ENCODE peak calls at places on chromosome 9, in five cellular contexts. V, D, Y, P and O are unnamed samples.

GRCh38 chr9:127915325-127915752 is 1.5 kb downstream of the ST6GALNAC4 start:
- DNase-seq in V (no peak), D (no peak), Y (no peak), P (no peak), O (no peak)

GRCh38 chr9:35734096-35734495 is 1.6 kb downstream of the CREB3 start:
- DNase-seq in V (no peak), D (no peak), Y (no peak), P (no peak), O (no peak)

GRCh38 chr9:124869986-124870560 is 8.1 kb downstream of the ARPC5L start:
- DNase-seq in V (no peak), D (no peak), Y (peak), P (no peak), O (no peak)

GRCh38 chr9:94568972-94569712 is 14.3 kb downstream of the PCAT7 start:
- DNase-seq in V (peak), D (no peak), Y (no peak), P (peak), O (no peak)

GRCh38 chr9:100426532-100427365 is at the start of gene MSANTD3:
- DNase-seq in V (no peak), D (peak), Y (peak), P (peak), O (peak)

GRCh38 chr9:120324996-120325642 is 254.8 kb downstream of the CDK5RAP2 start:
- DNase-seq in V (peak), D (no peak), Y (no peak), P (peak), O (no peak)

GRCh38 chr9:13268469-13268868 is 11.0 kb downstream of the MPDZ start:
- DNase-seq in V (no peak), D (no peak), Y (no peak), P (no peak), O (no peak)

GRCh38 chr9:104748359-104749031 is 1.0 kb downstream of the NIPSNAP3A start:
- DNase-seq in V (no peak), D (no peak), Y (no peak), P (no peak), O (no peak)

GRCh38 chr9:121633144-121633714 is 18.2 kb upstream of the DAB2IP start:
- DNase-seq in V (no peak), D (no peak), Y (no peak), P (no peak), O (no peak)

GRCh38 chr9:87249029-87249428 is 248.6 kb upstream of the DAPK1 start:
- DNase-seq in V (peak), D (no peak), Y (no peak), P (no peak), O (no peak)

GRCh38 chr9:99905833-99906402 is 536 bp upstream of the STX17 start:
- DNase-seq in V (no peak), D (no peak), Y (peak), P (no peak), O (no peak)

GRCh38 chr9:130857864-130858730 is 23.0 kb downstream of the ABL1 start:
- DNase-seq in V (no peak), D (no peak), Y (no peak), P (no peak), O (peak)

GRCh38 chr9:134917431-134918373 is at the start of gene FCN1:
- DNase-seq in V (no peak), D (no peak), Y (peak), P (no peak), O (no peak)

GRCh38 chr9:121641228-121641611 is 10.2 kb upstream of the DAB2IP start:
- DNase-seq in V (no peak), D (no peak), Y (no peak), P (no peak), O (no peak)

GRCh38 chr9:70484232-70485130 is 70.0 kb upstream of the KLF9 start:
- DNase-seq in V (no peak), D (peak), Y (peak), P (no peak), O (no peak)

GRCh38 chr9:32404402-32404801 is 20.0 kb downstream of the ACO1 start:
- DNase-seq in V (no peak), D (no peak), Y (no peak), P (no peak), O (no peak)

GRCh38 chr9:26975728-26976707 is 19.8 kb downstream of the IFT74 start:
- DNase-seq in V (no peak), D (peak), Y (no peak), P (peak), O (no peak)

GRCh38 chr9:35521708-35522107 is 31.8 kb downstream of the RUSC2 start:
- DNase-seq in V (no peak), D (no peak), Y (no peak), P (no peak), O (no peak)

GRCh38 chr9:98547606-98548005 is 161.1 kb downstream of the GABBR2 start:
- DNase-seq in V (no peak), D (no peak), Y (no peak), P (no peak), O (no peak)

GRCh38 chr9:86829496-86830046 is 117.7 kb downstream of the GAS1 start:
- DNase-seq in V (no peak), D (no peak), Y (no peak), P (no peak), O (no peak)

GRCh38 chr9:101480386-101480785 is 44.8 kb upstream of the ALDOB start:
- DNase-seq in V (no peak), D (no peak), Y (no peak), P (no peak), O (no peak)

GRCh38 chr9:76876098-76876497 is 29.8 kb downstream of the PRUNE2 start:
- DNase-seq in V (no peak), D (no peak), Y (no peak), P (no peak), O (no peak)
- TF ChIP-seq POLR2AphosphoS5 in V (peak), D (no peak), Y (no peak), P (no peak), O (no peak)

GRCh38 chr9:114169940-114170791 is 14.8 kb downstream of the COL27A1 start:
- DNase-seq in V (no peak), D (no peak), Y (no peak), P (no peak), O (no peak)
- TF ChIP-seq POLR2AphosphoS5 in V (no peak), D (no peak), Y (no peak), P (no peak), O (no peak)

GRCh38 chr9:21812945-21813568 is 10.6 kb downstream of the MTAP start:
- DNase-seq in V (no peak), D (no peak), Y (peak), P (peak), O (peak)
- TF ChIP-seq POLR2AphosphoS5 in V (no peak), D (no peak), Y (no peak), P (no peak), O (no peak)

GRCh38 chr9:126401581-126401980 is 75.0 kb downstream of the MVB12B start:
- DNase-seq in V (no peak), D (no peak), Y (no peak), P (no peak), O (no peak)
- TF ChIP-seq POLR2AphosphoS5 in V (no peak), D (no peak), Y (no peak), P (no peak), O (no peak)

DNA sequence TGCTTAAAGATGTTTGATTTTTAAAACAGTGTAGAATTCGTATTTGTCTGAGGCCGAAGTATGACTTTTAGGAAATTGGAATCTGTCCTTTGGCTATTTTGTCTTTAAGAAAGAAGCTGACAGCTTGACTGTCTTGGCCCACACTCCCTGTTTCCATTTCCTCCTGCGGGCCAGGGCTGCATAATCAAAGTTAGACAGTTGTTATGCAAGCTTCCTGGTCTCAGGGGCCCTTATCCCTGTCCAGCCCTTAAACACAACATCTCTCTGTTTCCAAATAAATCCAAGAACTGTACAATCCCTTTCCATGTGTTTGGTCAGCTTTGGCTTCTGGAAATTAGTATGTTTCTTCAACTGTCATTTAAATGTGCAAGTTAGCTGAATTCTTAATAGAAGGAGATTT is 54.6 kb upstream of the ECM2 start:
- DNase-seq in V (peak), D (no peak), Y (peak), P (no peak), O (peak)
- TF ChIP-seq POLR2AphosphoS5 in V (peak), D (no peak), Y (peak), P (no peak), O (no peak)

GRCh38 chr9:137114613-137115393 is at the start of gene DPP7:
- DNase-seq in V (no peak), D (no peak), Y (peak), P (peak), O (peak)
- TF ChIP-seq POLR2AphosphoS5 in V (peak), D (peak), Y (peak), P (no peak), O (no peak)

DNA sequence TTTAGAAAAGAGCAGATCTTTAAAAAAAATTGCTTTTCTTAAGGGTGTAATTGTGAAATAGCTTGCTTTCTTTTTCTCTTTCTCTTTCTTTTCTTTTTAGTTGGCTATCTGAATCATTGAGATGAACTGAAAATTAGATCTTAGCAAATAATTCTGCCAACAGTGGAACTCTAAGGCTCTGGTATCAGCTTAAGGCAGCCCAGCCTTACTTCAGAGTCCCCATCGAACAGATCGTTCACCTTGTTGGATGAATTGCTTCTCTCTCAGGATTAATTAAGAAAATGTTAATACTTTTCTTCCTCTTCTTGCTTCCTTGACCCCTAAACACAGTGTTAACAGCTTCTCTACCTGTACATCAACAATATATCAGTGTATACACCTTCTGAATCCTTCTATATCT is 92.1 kb downstream of the ZCCHC7 start:
- DNase-seq in V (no peak), D (no peak), Y (no peak), P (no peak), O (no peak)
- TF ChIP-seq POLR2AphosphoS5 in V (no peak), D (no peak), Y (no peak), P (no peak), O (no peak)

GRCh38 chr9:115369322-115369957 is 251.5 kb upstream of the TNC start:
- DNase-seq in V (peak), D (no peak), Y (no peak), P (no peak), O (no peak)

GRCh38 chr9:115367321-115367720 is 249.4 kb upstream of the TNC start:
- DNase-seq in V (no peak), D (no peak), Y (no peak), P (no peak), O (no peak)

GRCh38 chr9:115364991-115365390 is 247.0 kb upstream of the TNC start:
- DNase-seq in V (no peak), D (no peak), Y (no peak), P (no peak), O (no peak)

GRCh38 chr9:115373000-115373709 is 255.2 kb upstream of the TNC start:
- DNase-seq in V (no peak), D (peak), Y (no peak), P (no peak), O (no peak)

GRCh38 chr9:115367780-115368179 is 249.8 kb upstream of the TNC start:
- DNase-seq in V (no peak), D (no peak), Y (no peak), P (no peak), O (no peak)
- TF ChIP-seq POLR2AphosphoS5 in V (no peak), D (no peak), Y (no peak), P (no peak), O (no peak)

DNA sequence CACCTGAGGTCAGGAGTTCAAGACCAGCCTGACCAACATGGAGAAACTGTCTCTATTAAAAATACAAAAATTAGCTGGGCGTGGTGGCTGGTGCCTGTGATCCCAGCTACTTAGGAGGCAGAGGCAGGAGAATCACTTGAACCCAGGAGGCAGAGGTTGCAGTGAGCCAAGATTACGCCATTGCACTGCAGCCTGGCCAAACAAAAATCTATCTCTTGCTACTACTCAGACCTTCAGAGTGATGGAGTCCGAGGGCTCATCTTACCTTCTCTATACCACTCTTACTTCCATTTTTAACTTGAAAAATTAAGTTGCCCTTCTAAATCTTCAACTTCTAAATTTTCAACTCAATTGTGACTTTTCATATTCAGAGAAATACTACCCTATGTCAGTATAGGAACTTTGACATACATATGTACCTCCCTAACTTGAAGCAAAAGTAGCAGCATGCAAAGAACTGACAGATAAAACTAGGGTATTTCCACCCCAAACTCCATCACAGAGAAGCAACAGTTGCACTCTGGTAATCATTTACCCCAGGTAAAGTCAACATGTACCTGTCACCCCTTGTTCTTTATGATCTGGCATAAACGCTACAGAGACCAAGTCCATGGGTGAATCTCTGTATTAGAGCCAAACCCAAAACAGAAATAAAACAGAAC is 11.4 kb downstream of the ZFAND5 start:
- DNase-seq in V (no peak), D (no peak), Y (no peak), P (no peak), O (no peak)
- TF ChIP-seq POLR2AphosphoS5 in V (peak), D (peak), Y (peak), P (peak), O (no peak)